ENCODE peak calls at places on chromosomes 3 and 15, in nine cellular contexts. G is cardiac muscle cell, N is ovary, U is fibroblast of lung, W is fibroblast of the aortic adventitia, H is cardiac fibroblast, R is bronchial epithelial cell, L is GM12864, Z is transverse colon. T is an unnamed sample.

GRCh38 chr15:62647195-62647865 is 395.2 kb upstream of the TPM1 start:
- DNase-seq in G (peak; percentile 46), N (no peak), U (peak; percentile 93), W (peak; percentile 63), H (peak; percentile 66), R (peak; percentile 63), L (no peak), Z (peak; percentile 70), T (peak; percentile 75)

GRCh38 chr3:8741581-8742355 is 8.2 kb downstream of the CAV3 start:
- DNase-seq in G (peak; percentile 92), N (peak; percentile 53), U (peak; percentile 88), W (peak; percentile 84), H (peak; percentile 79), R (peak; percentile 89), L (no peak), Z (no peak), T (peak; percentile 82)

GRCh38 chr15:89404023-89404422 is 69.4 kb upstream of the POLG start:
- DNase-seq in G (no peak), N (no peak), U (no peak), W (no peak), H (no peak), R (no peak), L (no peak), Z (no peak), T (no peak)

GRCh38 chr3:55164876-55165275 is 237.0 kb upstream of the LRTM1 start:
- DNase-seq in G (no peak), N (no peak), U (peak; percentile 29), W (no peak), H (no peak), R (no peak), L (no peak), Z (no peak), T (no peak)

GRCh38 chr3:171802601-171802956 is 7.7 kb downstream of the PLD1 start:
- DNase-seq in G (no peak), N (no peak), U (no peak), W (no peak), H (no peak), R (no peak), L (no peak), Z (no peak), T (no peak)

GRCh38 chr15:66757030-66757429 is 55.0 kb downstream of the SMAD6 start:
- DNase-seq in G (no peak), N (no peak), U (no peak), W (no peak), H (no peak), R (no peak), L (no peak), Z (no peak), T (no peak)

GRCh38 chr15:61441901-61442300 is 212.8 kb upstream of the RORA start:
- DNase-seq in G (no peak), N (no peak), U (no peak), W (no peak), H (no peak), R (no peak), L (no peak), Z (no peak), T (no peak)

GRCh38 chr15:41727143-41727542 is 47.1 kb upstream of the MAPKBP1 start:
- DNase-seq in G (peak; percentile 73), N (no peak), U (peak; percentile 79), W (peak; percentile 34), H (no peak), R (no peak), L (no peak), Z (no peak), T (peak; percentile 48)

GRCh38 chr3:169772951-169773816 is at the start of gene MYNN:
- DNase-seq in G (peak; percentile 94), N (peak; percentile 92), U (peak; percentile 84), W (peak; percentile 86), H (peak; percentile 90), R (peak; percentile 84), L (peak; percentile 77), Z (peak; percentile 95), T (peak; percentile 89)

GRCh38 chr3:169771651-169772529 is 1.3 kb upstream of the MYNN start:
- DNase-seq in G (peak; percentile 82), N (peak; percentile 59), U (peak; percentile 65), W (peak; percentile 90), H (peak; percentile 87), R (peak; percentile 73), L (no peak), Z (peak; percentile 48), T (peak; percentile 90)

GRCh38 chr3:169765281-169765624 is 393 bp upstream of the TERC start:
- DNase-seq in G (no peak), N (no peak), U (no peak), W (no peak), H (no peak), R (no peak), L (no peak), Z (no peak), T (no peak)

GRCh38 chr3:169772530-169772950 is 656 bp upstream of the MYNN start:
- DNase-seq in G (peak; percentile 82), N (peak; percentile 78), U (peak; percentile 77), W (peak; percentile 86), H (peak; percentile 84), R (peak; percentile 80), L (no peak), Z (peak; percentile 78), T (peak; percentile 88)

DNA sequence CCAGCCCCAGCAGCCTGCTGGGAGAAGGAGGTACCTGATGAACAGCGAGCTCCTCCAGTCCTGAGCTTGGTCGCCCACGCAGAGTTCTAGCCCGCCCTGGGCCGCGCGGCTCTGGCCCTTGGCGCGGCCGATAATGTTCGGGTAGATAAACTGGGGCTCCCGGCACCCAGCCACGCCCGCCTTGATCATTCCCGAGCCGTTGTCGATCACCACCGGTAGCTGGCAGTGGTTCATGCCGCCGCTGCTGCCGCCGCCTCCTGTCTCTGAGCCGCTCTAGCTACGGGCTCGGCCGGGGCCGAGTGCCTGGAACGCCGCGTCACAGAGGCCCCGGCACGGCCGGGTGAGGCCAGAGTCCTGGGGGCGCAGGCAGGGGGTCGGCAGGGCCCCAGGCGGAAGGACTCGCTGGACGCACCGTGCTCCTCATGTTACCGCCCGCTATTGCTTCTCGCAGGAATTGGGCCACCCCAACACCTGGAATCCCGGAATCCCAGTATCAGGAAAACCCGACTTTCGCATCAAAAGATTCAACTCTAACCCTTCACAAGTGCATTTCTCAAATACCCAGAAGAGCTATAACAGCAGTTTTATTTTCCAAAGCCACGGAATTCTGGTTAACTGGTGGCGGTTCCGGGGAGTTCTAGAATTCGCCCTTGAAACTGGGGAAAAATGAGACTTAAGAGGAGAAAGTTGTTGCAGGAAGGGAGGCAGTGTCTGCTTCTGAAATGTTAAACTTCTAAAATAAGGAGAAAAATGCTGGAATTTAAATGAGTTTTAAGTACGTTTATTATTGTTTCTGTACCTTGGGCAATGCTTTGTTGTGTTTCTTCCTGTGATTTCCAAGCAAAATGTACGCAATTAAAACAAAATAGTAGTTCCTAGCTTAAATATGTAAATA is at the start of gene ACTRT3:
- DNase-seq in G (peak; percentile 82), N (peak; percentile 67), U (peak; percentile 81), W (peak; percentile 73), H (peak; percentile 70), R (peak; percentile 61), L (no peak), Z (peak; percentile 77), T (peak; percentile 70)
- TF ChIP-seq CTCF in G (no peak), N (no peak), U (no peak), W (no peak), H (peak; percentile 5), R (peak; percentile 17), L (no peak), Z (no peak), T (no peak)

DNA sequence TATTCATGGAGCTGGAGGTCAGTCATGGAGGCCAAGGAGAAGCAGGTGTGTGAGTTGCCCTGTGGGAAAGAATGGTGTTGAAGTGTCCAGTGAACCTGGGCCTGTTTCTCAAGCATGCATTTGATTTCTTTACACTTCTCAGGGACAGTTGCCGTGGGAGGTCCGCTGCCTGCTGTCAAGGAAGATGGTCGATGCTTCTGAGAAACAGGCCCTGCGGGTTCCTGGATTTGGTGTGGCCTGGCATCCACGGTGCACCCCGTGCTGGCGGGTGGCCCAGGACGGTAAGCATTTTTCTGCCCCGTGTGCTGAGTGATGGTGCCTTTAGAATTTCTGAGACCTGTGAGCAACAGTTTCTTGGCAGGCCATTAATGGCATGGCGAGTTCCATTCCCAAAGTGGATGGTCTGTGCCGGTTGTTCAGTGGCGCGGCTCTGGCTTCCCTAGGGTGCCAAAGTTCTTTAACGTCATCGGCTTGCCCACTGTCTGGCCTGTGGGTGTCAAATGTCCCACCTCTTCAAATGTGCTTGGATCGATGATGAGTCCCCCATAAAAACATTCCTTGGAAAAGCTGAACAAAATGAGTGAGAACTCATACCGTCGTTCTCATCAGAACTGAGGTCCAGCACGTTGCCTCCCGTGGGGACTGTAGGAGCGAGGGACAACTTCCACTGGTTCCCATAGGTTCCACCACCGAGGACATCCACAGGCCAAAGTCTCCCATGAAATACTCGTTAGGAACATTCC is 107.2 kb downstream of the SNRPN start:
- DNase-seq in G (no peak), N (no peak), U (no peak), W (no peak), H (no peak), R (no peak), L (no peak), Z (no peak), T (no peak)
- H3K4me3 ChIP-seq in G (no peak overlapping the region), N (no peak overlapping the region), U (no peak overlapping the region), W (no peak overlapping the region), H (no peak overlapping the region), R (no peak overlapping the region), L (no peak overlapping the region), Z (no peak overlapping the region), T (no peak overlapping the region)

GRCh38 chr3:153291052-153291689 is 129.1 kb downstream of the RAP2B start:
- DNase-seq in G (peak; percentile 35), N (no peak), U (peak; percentile 15), W (peak; percentile 36), H (peak; percentile 63), R (peak; percentile 56), L (no peak), Z (no peak), T (no peak)
- TF ChIP-seq CTCF in G (peak; percentile 54), N (no peak), U (peak; percentile 32), W (peak; percentile 61), H (peak; percentile 65), R (peak; percentile 52), L (peak; percentile 55), Z (peak; percentile 13), T (peak; percentile 67)

GRCh38 chr3:138081371-138082084 is 33.9 kb downstream of the DZIP1L start:
- DNase-seq in G (no peak), N (no peak), U (peak; percentile 83), W (peak; percentile 73), H (peak; percentile 78), R (peak; percentile 65), L (no peak), Z (no peak), T (peak; percentile 87)

GRCh38 chr3:138079901-138080300 is 35.5 kb downstream of the DZIP1L start:
- DNase-seq in G (no peak), N (no peak), U (no peak), W (no peak), H (peak; percentile 62), R (no peak), L (no peak), Z (no peak), T (peak; percentile 22)

GRCh38 chr3:138082992-138083386 is 32.4 kb downstream of the DZIP1L start:
- DNase-seq in G (peak; percentile 50), N (no peak), U (peak; percentile 61), W (no peak), H (peak; percentile 54), R (no peak), L (no peak), Z (no peak), T (no peak)

GRCh38 chr3:138084196-138084595 is 31.2 kb downstream of the DZIP1L start:
- DNase-seq in G (no peak), N (no peak), U (no peak), W (no peak), H (no peak), R (no peak), L (no peak), Z (no peak), T (no peak)

DNA sequence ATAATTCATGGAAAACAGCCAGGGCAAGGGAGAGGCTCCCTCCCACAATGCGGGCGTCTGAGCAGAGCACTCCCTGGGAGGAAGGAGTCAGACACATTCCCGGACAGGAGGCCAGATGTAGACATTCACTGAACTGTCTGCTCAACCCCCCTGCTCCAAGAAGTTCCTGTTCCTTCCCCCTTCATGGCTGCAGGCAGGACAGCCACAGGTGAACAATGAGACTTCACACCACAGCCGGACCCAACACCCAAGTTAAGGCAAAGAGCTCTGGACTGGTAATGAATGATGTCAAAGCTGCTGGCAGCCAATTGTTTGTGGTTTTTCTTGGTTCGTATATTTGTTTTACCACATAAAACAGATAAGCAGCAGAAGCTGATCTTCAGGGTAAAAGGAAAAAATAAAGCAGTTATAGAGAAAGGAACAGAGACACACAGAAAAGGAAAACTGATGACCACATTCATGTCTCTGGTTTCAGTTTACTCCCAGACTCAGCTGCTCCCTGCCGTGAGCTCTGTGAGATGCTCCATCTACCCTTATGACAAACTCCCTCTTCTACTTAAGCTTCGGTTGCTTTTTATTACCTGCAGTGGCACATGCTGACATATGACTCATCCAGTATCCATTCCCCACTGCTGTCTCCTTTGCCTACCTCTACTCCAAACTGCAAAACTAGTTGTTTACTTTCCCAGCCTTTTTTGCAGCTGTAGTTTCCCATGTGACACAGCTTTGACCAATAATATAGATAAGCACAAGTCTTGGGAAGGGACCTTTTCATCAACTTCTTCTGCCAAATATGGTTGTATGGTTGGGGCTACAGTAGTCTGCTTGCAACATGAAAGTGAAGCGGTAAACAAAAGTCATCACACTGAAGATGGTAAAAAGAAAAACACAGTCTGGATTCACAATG is 33.1 kb downstream of the DZIP1L start:
- DNase-seq in G (peak; percentile 97), N (peak; percentile 21), U (peak; percentile 97), W (peak; percentile 91), H (peak; percentile 90), R (peak; percentile 91), L (peak; percentile 30), Z (no peak), T (peak; percentile 97)
- H3K4me3 ChIP-seq in G (no peak overlapping the region), N (no peak overlapping the region), U (no peak overlapping the region), W (peak overlapping the region; percentile 44), H (peak overlapping the region; percentile 18), R (no peak overlapping the region), L (no peak overlapping the region), Z (no peak overlapping the region), T (peak overlapping the region; percentile 11)